ENCODE peak calls at places on chromosomes 7 and 10, in eight cellular contexts. R is cardiac fibroblast, V is MM.1S, Q is HFF-Myc, M is RWPE1, U is prostate gland, H is foreskin fibroblast, Y is kidney. C is an unnamed sample.

GRCh38 chr10:99232357-99232999 is 3.2 kb downstream of the HPSE2 start:
- DNase-seq in R (no peak), V (no peak), Q (no peak), M (no peak), U (no peak), H (peak; percentile 72), Y (peak; percentile 66), C (no peak)

GRCh38 chr10:132957981-132958885 is 15.9 kb upstream of the CFAP46 start:
- DNase-seq in R (no peak), V (no peak), Q (no peak), M (no peak), U (no peak), H (no peak), Y (no peak), C (no peak)

GRCh38 chr10:35300063-35300699 is 36.1 kb upstream of the CCNY start:
- DNase-seq in R (peak; percentile 32), V (no peak), Q (peak; percentile 42), M (peak; percentile 79), U (no peak), H (peak; percentile 89), Y (no peak), C (peak; percentile 27)

GRCh38 chr7:40437498-40437897 is 302.7 kb downstream of the SUGCT start:
- DNase-seq in R (peak; percentile 89), V (no peak), Q (peak; percentile 92), M (no peak), U (no peak), H (peak; percentile 94), Y (no peak), C (no peak)

GRCh38 chr10:57830877-57831535 is 436.7 kb downstream of the IPMK start:
- DNase-seq in R (no peak), V (no peak), Q (no peak), M (no peak), U (no peak), H (no peak), Y (no peak), C (no peak)

GRCh38 chr10:100183482-100183881 is 2.3 kb downstream of the ERLIN1 start:
- DNase-seq in R (peak; percentile 6), V (no peak), Q (no peak), M (peak; percentile 45), U (peak; percentile 62), H (peak; percentile 8), Y (no peak), C (no peak)

GRCh38 chr7:74027683-74028320 is at the start of gene ELN:
- DNase-seq in R (peak; percentile 96), V (no peak), Q (no peak), M (no peak), U (peak; percentile 46), H (peak; percentile 49), Y (peak; percentile 93), C (no peak)

GRCh38 chr10:69051710-69052487 is 36.0 kb upstream of the SRGN start:
- DNase-seq in R (no peak), V (no peak), Q (no peak), M (no peak), U (no peak), H (no peak), Y (no peak), C (no peak)

GRCh38 chr10:97065686-97066679 is 119.8 kb downstream of the SLIT1 start:
- DNase-seq in R (no peak), V (no peak), Q (no peak), M (no peak), U (no peak), H (no peak), Y (peak; percentile 27), C (no peak)

GRCh38 chr7:100887186-100887954 is 2.1 kb downstream of the UFSP1 start:
- DNase-seq in R (no peak), V (no peak), Q (no peak), M (no peak), U (no peak), H (peak; percentile 22), Y (peak; percentile 78), C (peak; percentile 59)

GRCh38 chr10:43310872-43311271 is 44.0 kb upstream of the RASGEF1A start:
- DNase-seq in R (no peak), V (no peak), Q (no peak), M (no peak), U (no peak), H (no peak), Y (no peak), C (no peak)

GRCh38 chr10:104329754-104330153 is 8.5 kb downstream of the ITPRIP start:
- DNase-seq in R (peak; percentile 74), V (no peak), Q (no peak), M (no peak), U (no peak), H (peak; percentile 86), Y (peak; percentile 1), C (no peak)

GRCh38 chr7:33185786-33186185 is 56.4 kb downstream of the BBS9 start:
- DNase-seq in R (peak; percentile 74), V (peak; percentile 45), Q (peak; percentile 38), M (peak; percentile 43), U (no peak), H (peak; percentile 76), Y (no peak), C (no peak)

GRCh38 chr7:131556912-131557457 is 557 bp upstream of the PODXL start:
- DNase-seq in R (no peak), V (no peak), Q (no peak), M (no peak), U (no peak), H (no peak), Y (no peak), C (no peak)

GRCh38 chr10:116737582-116738358 is 4.6 kb downstream of the HSPA12A start:
- DNase-seq in R (no peak), V (no peak), Q (no peak), M (no peak), U (no peak), H (peak; percentile 45), Y (no peak), C (no peak)

GRCh38 chr7:75715864-75716263 is 22.9 kb downstream of the HIP1 start:
- DNase-seq in R (no peak), V (no peak), Q (no peak), M (no peak), U (no peak), H (no peak), Y (no peak), C (no peak)
- TF ChIP-seq CTCF in R (no peak), V (no peak), Q (no peak), M (no peak), U (no peak), H (no peak), Y (no peak), C (no peak)

DNA sequence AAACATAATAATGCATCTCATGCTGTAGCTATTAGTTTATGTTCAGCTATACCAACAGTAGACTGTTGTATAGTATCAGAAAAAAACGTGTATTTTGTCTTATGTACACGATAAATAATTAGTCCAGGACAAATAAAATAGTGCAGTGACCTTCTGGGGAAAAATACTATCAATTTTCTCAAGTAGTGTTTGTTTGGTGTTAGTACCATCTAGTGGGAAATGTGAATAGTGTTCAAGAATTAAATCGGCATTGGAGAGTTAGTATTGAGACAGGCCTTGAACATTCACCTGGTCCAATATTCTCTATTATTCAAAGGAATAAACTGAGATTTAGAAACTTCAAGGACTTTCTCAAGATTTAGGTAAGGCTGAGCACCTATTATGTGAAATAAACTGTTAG is 21.7 kb upstream of the OR2A5 start:
- DNase-seq in R (peak; percentile 71), V (peak; percentile 30), Q (no peak), M (peak; percentile 7), U (no peak), H (peak; percentile 27), Y (no peak), C (no peak)
- TF ChIP-seq CTCF in R (peak; percentile 45), V (peak; percentile 26), Q (peak; percentile 8), M (peak; percentile 56), U (peak; percentile 34), H (peak; percentile 30), Y (peak; percentile 26), C (no peak)

GRCh38 chr10:101493249-101493648 is 94.8 kb downstream of the POLL start:
- DNase-seq in R (no peak), V (no peak), Q (no peak), M (no peak), U (no peak), H (no peak), Y (no peak), C (no peak)

GRCh38 chr10:101492814-101493213 is 95.2 kb downstream of the POLL start:
- DNase-seq in R (no peak), V (no peak), Q (no peak), M (no peak), U (no peak), H (no peak), Y (no peak), C (no peak)

GRCh38 chr10:101493782-101494281 is 94.2 kb downstream of the POLL start:
- DNase-seq in R (no peak), V (no peak), Q (no peak), M (no peak), U (no peak), H (no peak), Y (no peak), C (no peak)

GRCh38 chr10:101494650-101495049 is 93.4 kb downstream of the POLL start:
- DNase-seq in R (no peak), V (no peak), Q (no peak), M (no peak), U (no peak), H (no peak), Y (no peak), C (no peak)

DNA sequence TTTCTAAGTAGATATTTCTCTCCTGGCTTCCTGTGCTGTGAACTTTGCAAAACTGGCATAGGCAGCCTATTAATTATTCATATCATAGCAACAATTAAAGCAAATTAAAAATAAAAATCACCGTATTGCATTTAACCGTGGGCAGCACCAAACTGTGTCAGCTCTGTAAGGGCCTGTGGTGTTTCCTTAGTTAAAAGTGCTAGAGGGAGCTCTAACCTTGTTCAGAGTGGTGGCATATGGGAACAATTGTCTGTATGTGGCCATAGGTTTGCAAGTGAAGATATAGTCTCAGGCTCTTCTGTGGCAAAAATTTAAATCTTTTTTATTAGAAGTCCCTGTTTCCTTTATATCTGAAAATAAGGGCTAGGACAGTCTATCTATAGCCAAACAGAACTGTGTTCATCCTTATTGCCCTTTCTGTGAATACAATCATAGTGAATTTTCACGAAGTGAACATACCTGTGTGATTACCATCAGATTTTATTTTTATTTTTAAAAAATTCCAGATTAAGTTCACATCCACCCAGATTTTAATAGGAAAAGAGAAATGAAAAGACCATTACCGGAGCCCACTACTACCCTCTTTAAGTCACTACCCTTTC is 92.6 kb downstream of the POLL start:
- DNase-seq in R (peak; percentile 26), V (peak; percentile 63), Q (peak; percentile 19), M (peak; percentile 22), U (no peak), H (peak; percentile 36), Y (no peak), C (no peak)
- TF ChIP-seq CTCF in R (no peak), V (peak; percentile 64), Q (peak; percentile 43), M (peak; percentile 22), U (no peak), H (peak; percentile 32), Y (peak; percentile 22), C (no peak)

DNA sequence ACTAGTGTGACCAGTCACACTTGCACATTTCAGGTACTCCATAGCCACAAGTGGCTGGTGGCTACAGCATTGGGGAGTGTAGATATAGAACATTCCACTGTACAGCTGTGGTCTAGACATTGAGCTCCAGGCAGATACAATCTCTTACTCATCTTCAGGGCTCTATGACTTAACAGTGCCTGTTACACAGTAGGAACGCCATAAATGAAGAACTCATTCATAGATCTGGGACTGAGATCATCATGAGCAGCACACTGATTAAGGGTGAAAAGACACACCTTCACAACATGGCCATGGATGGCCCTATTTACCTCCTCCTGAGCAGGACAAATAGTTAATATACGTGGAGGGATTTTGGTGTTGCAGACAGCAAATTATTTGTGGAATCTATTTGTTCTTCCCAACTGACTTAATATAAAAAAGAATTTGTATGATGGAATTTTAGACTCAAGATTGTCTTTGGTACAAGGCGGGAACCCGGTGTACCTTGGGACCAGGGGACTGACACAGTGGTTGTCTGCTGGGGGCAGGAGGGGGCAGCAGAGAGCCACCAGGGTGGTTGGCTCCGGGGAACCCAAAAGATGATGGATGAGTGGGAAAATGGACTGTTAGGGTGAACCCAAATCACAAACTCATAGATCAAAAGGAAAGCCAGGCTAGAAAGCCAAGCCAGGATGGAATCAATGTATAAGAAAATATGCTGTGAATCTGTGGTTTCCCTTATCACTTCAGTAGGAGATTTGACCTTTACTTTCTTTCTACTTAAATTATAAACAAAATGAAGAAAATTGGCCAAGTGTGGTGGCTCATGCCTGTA is 24.3 kb upstream of the CPA2 start:
- DNase-seq in R (peak; percentile 65), V (peak; percentile 57), Q (peak; percentile 10), M (peak; percentile 46), U (peak; percentile 43), H (peak; percentile 74), Y (no peak), C (no peak)
- TF ChIP-seq CTCF in R (peak; percentile 95), V (peak; percentile 100), Q (peak; percentile 95), M (peak; percentile 81), U (peak; percentile 63), H (peak; percentile 84), Y (peak; percentile 72), C (no peak)

C was measured in activated B cell treated with CpG ODN at 0.5 μM for 24 hours.